ENCODE peak calls at places on chromosome 22, in nine cellular contexts. D is stimulated activated CD4-positive, alpha-beta T cell treated with anti-CD3 and anti-CD28 coated beads, TNF-alpha, amount 100 ng/mL, for 48 hours; F is substantia nigra; O is transverse colon; T is left colon; S is HuH-7.5; B is ureter; M is epithelial cell of prostate; L is RCC 7860. K is an unnamed sample.

GRCh38 chr22:37187891-37188761 is at the start of gene C1QTNF6:
- DNase-seq in M (no peak), S (no peak), L (peak), O (no peak), B (no peak), F (no peak), T (peak), D (no peak), K (peak)

GRCh38 chr22:20437253-20438065 is at the start of gene SCARF2:
- DNase-seq in M (no peak), O (peak), D (no peak), F (no peak), S (peak), L (no peak), T (no peak), B (peak), K (no peak)

GRCh38 chr22:29260601-29261315 is 7.0 kb downstream of the RHBDD3 start:
- DNase-seq in M (no peak), D (no peak), L (no peak), B (no peak), F (no peak), O (no peak), S (no peak), T (no peak), K (no peak)

GRCh38 chr22:19289475-19290161 is 1.9 kb downstream of the CLTCL1 start:
- DNase-seq in D (no peak), M (peak), F (no peak), L (peak), O (no peak), S (no peak), T (no peak), B (no peak), K (no peak)

GRCh38 chr22:43969021-43969878 is 14.0 kb downstream of the SAMM50 start:
- DNase-seq in M (no peak), O (no peak), S (no peak), F (no peak), B (no peak), D (no peak), T (no peak), L (no peak), K (no peak)

GRCh38 chr22:50184004-50184461 is 1.7 kb upstream of the TRABD start:
- DNase-seq in T (peak), F (no peak), M (no peak), D (no peak), O (peak), L (no peak), S (no peak), B (peak), K (no peak)

GRCh38 chr22:26527574-26528465 is 15.5 kb upstream of the TFIP11 start:
- DNase-seq in O (no peak), D (no peak), T (no peak), L (no peak), B (no peak), S (no peak), F (no peak), M (no peak), K (no peak)

GRCh38 chr22:26642465-26643367 is 14.7 kb upstream of the MIAT start:
- DNase-seq in B (no peak), L (no peak), S (no peak), D (peak), M (no peak), T (no peak), O (peak), F (no peak), K (no peak)

GRCh38 chr22:29259253-29259899 is 8.4 kb downstream of the RHBDD3 start:
- DNase-seq in F (no peak), B (no peak), S (peak), D (no peak), L (no peak), T (no peak), M (no peak), O (no peak), K (no peak)

GRCh38 chr22:43375951-43376455 is 32.8 kb upstream of the SCUBE1 start:
- DNase-seq in L (no peak), F (no peak), M (no peak), T (no peak), O (no peak), B (no peak), D (no peak), S (no peak), K (no peak)

GRCh38 chr22:29108137-29108536 is 35.3 kb downstream of the KREMEN1 start:
- DNase-seq in D (no peak), B (no peak), S (no peak), L (peak), T (no peak), M (no peak), O (no peak), F (no peak), K (peak)